ENCODE peak calls at places on chromosomes 2 and 18, in eight cellular contexts. One of them, this sample, is unnamed.

GRCh38 chr2:29878898-29879297 is 42.5 kb downstream of the ALK start:
- DNase-seq in activated naive CD8-positive, alpha-beta T cell treated with anti-CD3 and anti-CD28 coated beads for 36 hours: no peak
- DNase-seq in kidney tubule cell: peak; percentile 94
- DNase-seq in HCEC 1CT: peak; percentile 72
- DNase-seq in CD4-positive, alpha-beta T cell: no peak
- DNase-seq in caudate nucleus: no peak
- DNase-seq in left kidney: peak; percentile 54
- DNase-seq in GM12891: no peak
- DNase-seq in this sample: no peak

GRCh38 chr2:222284466-222284865 is 14.3 kb downstream of the PAX3 start:
- DNase-seq in activated naive CD8-positive, alpha-beta T cell treated with anti-CD3 and anti-CD28 coated beads for 36 hours: no peak
- DNase-seq in GM12891: no peak
- DNase-seq in CD4-positive, alpha-beta T cell: no peak
- DNase-seq in left kidney: no peak
- DNase-seq in HCEC 1CT: no peak
- DNase-seq in caudate nucleus: no peak
- DNase-seq in kidney tubule cell: no peak
- DNase-seq in this sample: no peak

GRCh38 chr18:13453714-13454113 is 235.2 kb downstream of the LDLRAD4 start:
- DNase-seq in GM12891: no peak
- DNase-seq in caudate nucleus: no peak
- DNase-seq in kidney tubule cell: no peak
- DNase-seq in CD4-positive, alpha-beta T cell: no peak
- DNase-seq in left kidney: no peak
- DNase-seq in HCEC 1CT: no peak
- DNase-seq in activated naive CD8-positive, alpha-beta T cell treated with anti-CD3 and anti-CD28 coated beads for 36 hours: no peak
- DNase-seq in this sample: no peak

GRCh38 chr2:234732404-234733092 is 219.3 kb upstream of the SH3BP4 start:
- DNase-seq in kidney tubule cell: no peak
- DNase-seq in activated naive CD8-positive, alpha-beta T cell treated with anti-CD3 and anti-CD28 coated beads for 36 hours: no peak
- DNase-seq in CD4-positive, alpha-beta T cell: no peak
- DNase-seq in HCEC 1CT: no peak
- DNase-seq in caudate nucleus: no peak
- DNase-seq in left kidney: no peak
- DNase-seq in GM12891: no peak
- DNase-seq in this sample: no peak

GRCh38 chr2:109525836-109526235 is 87.9 kb downstream of the SEPTIN10 start:
- DNase-seq in caudate nucleus: no peak
- DNase-seq in left kidney: no peak
- DNase-seq in kidney tubule cell: no peak
- DNase-seq in HCEC 1CT: no peak
- DNase-seq in CD4-positive, alpha-beta T cell: no peak
- DNase-seq in activated naive CD8-positive, alpha-beta T cell treated with anti-CD3 and anti-CD28 coated beads for 36 hours: no peak
- DNase-seq in GM12891: no peak
- DNase-seq in this sample: no peak

GRCh38 chr2:46416280-46416679 is 63.1 kb upstream of the TMEM247 start:
- DNase-seq in GM12891: no peak
- DNase-seq in caudate nucleus: no peak
- DNase-seq in HCEC 1CT: no peak
- DNase-seq in kidney tubule cell: no peak
- DNase-seq in CD4-positive, alpha-beta T cell: no peak
- DNase-seq in left kidney: no peak
- DNase-seq in activated naive CD8-positive, alpha-beta T cell treated with anti-CD3 and anti-CD28 coated beads for 36 hours: no peak
- DNase-seq in this sample: no peak

GRCh38 chr18:77077836-77078456 is 54.6 kb downstream of the MBP start:
- DNase-seq in HCEC 1CT: peak; percentile 88
- DNase-seq in CD4-positive, alpha-beta T cell: no peak
- DNase-seq in left kidney: no peak
- DNase-seq in kidney tubule cell: peak; percentile 76
- DNase-seq in GM12891: no peak
- DNase-seq in activated naive CD8-positive, alpha-beta T cell treated with anti-CD3 and anti-CD28 coated beads for 36 hours: no peak
- DNase-seq in caudate nucleus: no peak
- DNase-seq in this sample: no peak

GRCh38 chr2:208872591-208872990 is 466.0 kb downstream of the PTH2R start:
- DNase-seq in HCEC 1CT: no peak
- DNase-seq in GM12891: no peak
- DNase-seq in activated naive CD8-positive, alpha-beta T cell treated with anti-CD3 and anti-CD28 coated beads for 36 hours: no peak
- DNase-seq in left kidney: no peak
- DNase-seq in caudate nucleus: no peak
- DNase-seq in CD4-positive, alpha-beta T cell: no peak
- DNase-seq in kidney tubule cell: no peak
- DNase-seq in this sample: no peak

GRCh38 chr18:74836296-74837139 is 238.8 kb downstream of the ZNF407 start:
- DNase-seq in HCEC 1CT: peak; percentile 9
- DNase-seq in CD4-positive, alpha-beta T cell: no peak
- DNase-seq in activated naive CD8-positive, alpha-beta T cell treated with anti-CD3 and anti-CD28 coated beads for 36 hours: no peak
- DNase-seq in kidney tubule cell: peak; percentile 79
- DNase-seq in left kidney: no peak
- DNase-seq in GM12891: no peak
- DNase-seq in caudate nucleus: no peak
- DNase-seq in this sample: no peak

GRCh38 chr2:77652499-77652898 is 130.3 kb upstream of the LRRTM4 start:
- DNase-seq in kidney tubule cell: no peak
- DNase-seq in CD4-positive, alpha-beta T cell: no peak
- DNase-seq in GM12891: no peak
- DNase-seq in left kidney: no peak
- DNase-seq in HCEC 1CT: no peak
- DNase-seq in caudate nucleus: no peak
- DNase-seq in activated naive CD8-positive, alpha-beta T cell treated with anti-CD3 and anti-CD28 coated beads for 36 hours: no peak
- DNase-seq in this sample: no peak

GRCh38 chr2:147531299-147531698 is 313.5 kb upstream of the ACVR2A start:
- DNase-seq in HCEC 1CT: no peak
- DNase-seq in left kidney: no peak
- DNase-seq in activated naive CD8-positive, alpha-beta T cell treated with anti-CD3 and anti-CD28 coated beads for 36 hours: no peak
- DNase-seq in GM12891: no peak
- DNase-seq in CD4-positive, alpha-beta T cell: no peak
- DNase-seq in caudate nucleus: no peak
- DNase-seq in kidney tubule cell: no peak
- DNase-seq in this sample: no peak

GRCh38 chr2:71510196-71510807 is 56.9 kb downstream of the DYSF start:
- DNase-seq in activated naive CD8-positive, alpha-beta T cell treated with anti-CD3 and anti-CD28 coated beads for 36 hours: peak; percentile 63
- DNase-seq in caudate nucleus: peak; percentile 22
- DNase-seq in left kidney: peak; percentile 78
- DNase-seq in CD4-positive, alpha-beta T cell: peak; percentile 60
- DNase-seq in kidney tubule cell: peak; percentile 59
- DNase-seq in HCEC 1CT: peak; percentile 42
- DNase-seq in GM12891: peak; percentile 76
- DNase-seq in this sample: peak; percentile 82

GRCh38 chr2:230457073-230457768 is 41.2 kb downstream of the SP100 start:
- DNase-seq in left kidney: no peak
- DNase-seq in activated naive CD8-positive, alpha-beta T cell treated with anti-CD3 and anti-CD28 coated beads for 36 hours: no peak
- DNase-seq in GM12891: no peak
- DNase-seq in HCEC 1CT: no peak
- DNase-seq in caudate nucleus: no peak
- DNase-seq in kidney tubule cell: no peak
- DNase-seq in CD4-positive, alpha-beta T cell: no peak
- DNase-seq in this sample: no peak

GRCh38 chr18:36451454-36452251 is 154.1 kb downstream of the FHOD3 start:
- DNase-seq in caudate nucleus: no peak
- DNase-seq in HCEC 1CT: no peak
- DNase-seq in kidney tubule cell: peak; percentile 22
- DNase-seq in CD4-positive, alpha-beta T cell: no peak
- DNase-seq in GM12891: no peak
- DNase-seq in activated naive CD8-positive, alpha-beta T cell treated with anti-CD3 and anti-CD28 coated beads for 36 hours: no peak
- DNase-seq in left kidney: no peak
- DNase-seq in this sample: no peak

GRCh38 chr2:227789803-227790202 is 23.8 kb upstream of the CCL20 start:
- DNase-seq in GM12891: no peak
- DNase-seq in kidney tubule cell: no peak
- DNase-seq in activated naive CD8-positive, alpha-beta T cell treated with anti-CD3 and anti-CD28 coated beads for 36 hours: no peak
- DNase-seq in HCEC 1CT: no peak
- DNase-seq in caudate nucleus: no peak
- DNase-seq in CD4-positive, alpha-beta T cell: no peak
- DNase-seq in left kidney: no peak
- DNase-seq in this sample: no peak

GRCh38 chr2:138071720-138072719 is 107.7 kb downstream of the HNMT start:
- DNase-seq in caudate nucleus: no peak
- DNase-seq in kidney tubule cell: peak; percentile 87
- DNase-seq in GM12891: no peak
- DNase-seq in HCEC 1CT: peak; percentile 60
- DNase-seq in CD4-positive, alpha-beta T cell: no peak
- DNase-seq in activated naive CD8-positive, alpha-beta T cell treated with anti-CD3 and anti-CD28 coated beads for 36 hours: no peak
- DNase-seq in left kidney: no peak
- DNase-seq in this sample: no peak

GRCh38 chr2:15367715-15368114 is 193.4 kb downstream of the NBAS start:
- DNase-seq in GM12891: no peak
- DNase-seq in activated naive CD8-positive, alpha-beta T cell treated with anti-CD3 and anti-CD28 coated beads for 36 hours: no peak
- DNase-seq in left kidney: no peak
- DNase-seq in CD4-positive, alpha-beta T cell: no peak
- DNase-seq in HCEC 1CT: no peak
- DNase-seq in kidney tubule cell: peak; percentile 16
- DNase-seq in caudate nucleus: no peak
- DNase-seq in this sample: no peak

GRCh38 chr18:58525517-58525916 is 103.4 kb downstream of the ALPK2 start:
- DNase-seq in GM12891: no peak
- DNase-seq in CD4-positive, alpha-beta T cell: no peak
- DNase-seq in caudate nucleus: no peak
- DNase-seq in left kidney: no peak
- DNase-seq in kidney tubule cell: peak; percentile 97
- DNase-seq in HCEC 1CT: peak; percentile 64
- DNase-seq in activated naive CD8-positive, alpha-beta T cell treated with anti-CD3 and anti-CD28 coated beads for 36 hours: peak; percentile 64
- DNase-seq in this sample: no peak

GRCh38 chr2:191571163-191571769 is 106.7 kb upstream of the NABP1 start:
- DNase-seq in left kidney: peak; percentile 54
- DNase-seq in GM12891: no peak
- DNase-seq in HCEC 1CT: peak; percentile 85
- DNase-seq in caudate nucleus: no peak
- DNase-seq in kidney tubule cell: peak; percentile 72
- DNase-seq in activated naive CD8-positive, alpha-beta T cell treated with anti-CD3 and anti-CD28 coated beads for 36 hours: no peak
- DNase-seq in CD4-positive, alpha-beta T cell: peak; percentile 3
- DNase-seq in this sample: no peak

GRCh38 chr18:75727479-75727878 is 300.0 kb upstream of the SMIM21 start:
- DNase-seq in CD4-positive, alpha-beta T cell: no peak
- DNase-seq in caudate nucleus: no peak
- DNase-seq in kidney tubule cell: peak; percentile 37
- DNase-seq in activated naive CD8-positive, alpha-beta T cell treated with anti-CD3 and anti-CD28 coated beads for 36 hours: peak; percentile 26
- DNase-seq in HCEC 1CT: no peak
- DNase-seq in left kidney: peak; percentile 61
- DNase-seq in GM12891: peak; percentile 12
- DNase-seq in this sample: peak; percentile 84

GRCh38 chr2:142742301-142743214 is 134.9 kb upstream of the KYNU start:
- DNase-seq in GM12891: no peak
- DNase-seq in CD4-positive, alpha-beta T cell: no peak
- DNase-seq in caudate nucleus: peak; percentile 4
- DNase-seq in left kidney: no peak
- DNase-seq in activated naive CD8-positive, alpha-beta T cell treated with anti-CD3 and anti-CD28 coated beads for 36 hours: no peak
- DNase-seq in kidney tubule cell: peak; percentile 74
- DNase-seq in HCEC 1CT: peak; percentile 66
- DNase-seq in this sample: no peak

GRCh38 chr2:84497285-84497684 is 19.0 kb upstream of the DNAH6 start:
- DNase-seq in activated naive CD8-positive, alpha-beta T cell treated with anti-CD3 and anti-CD28 coated beads for 36 hours: no peak
- DNase-seq in GM12891: no peak
- DNase-seq in left kidney: no peak
- DNase-seq in CD4-positive, alpha-beta T cell: no peak
- DNase-seq in kidney tubule cell: no peak
- DNase-seq in caudate nucleus: no peak
- DNase-seq in HCEC 1CT: no peak
- DNase-seq in this sample: no peak

GRCh38 chr2:174153757-174154680 is 94.3 kb downstream of the OLA1 start:
- DNase-seq in caudate nucleus: no peak
- DNase-seq in GM12891: no peak
- DNase-seq in kidney tubule cell: peak; percentile 20
- DNase-seq in activated naive CD8-positive, alpha-beta T cell treated with anti-CD3 and anti-CD28 coated beads for 36 hours: no peak
- DNase-seq in CD4-positive, alpha-beta T cell: no peak
- DNase-seq in left kidney: no peak
- DNase-seq in HCEC 1CT: peak; percentile 73
- DNase-seq in this sample: no peak

GRCh38 chr18:61957801-61958516 is 65.2 kb upstream of the RNF152 start:
- DNase-seq in activated naive CD8-positive, alpha-beta T cell treated with anti-CD3 and anti-CD28 coated beads for 36 hours: no peak
- DNase-seq in kidney tubule cell: no peak
- DNase-seq in caudate nucleus: no peak
- DNase-seq in GM12891: no peak
- DNase-seq in left kidney: no peak
- DNase-seq in HCEC 1CT: peak; percentile 8
- DNase-seq in CD4-positive, alpha-beta T cell: no peak
- DNase-seq in this sample: no peak

GRCh38 chr2:102217032-102217431 is 30.2 kb downstream of the IL1RL2 start:
- DNase-seq in GM12891: no peak
- DNase-seq in kidney tubule cell: no peak
- DNase-seq in HCEC 1CT: no peak
- DNase-seq in caudate nucleus: no peak
- DNase-seq in activated naive CD8-positive, alpha-beta T cell treated with anti-CD3 and anti-CD28 coated beads for 36 hours: no peak
- DNase-seq in CD4-positive, alpha-beta T cell: no peak
- DNase-seq in left kidney: no peak
- DNase-seq in this sample: no peak

GRCh38 chr2:215460682-215461081 is 24.8 kb upstream of the FN1 start:
- DNase-seq in activated naive CD8-positive, alpha-beta T cell treated with anti-CD3 and anti-CD28 coated beads for 36 hours: no peak
- DNase-seq in GM12891: no peak
- DNase-seq in left kidney: peak; percentile 6
- DNase-seq in CD4-positive, alpha-beta T cell: no peak
- DNase-seq in caudate nucleus: no peak
- DNase-seq in HCEC 1CT: peak; percentile 96
- DNase-seq in kidney tubule cell: peak; percentile 73
- DNase-seq in this sample: no peak

GRCh38 chr2:119223521-119224390 is at the start of gene STEAP3:
- DNase-seq in CD4-positive, alpha-beta T cell: no peak
- DNase-seq in GM12891: peak; percentile 89
- DNase-seq in activated naive CD8-positive, alpha-beta T cell treated with anti-CD3 and anti-CD28 coated beads for 36 hours: peak; percentile 14
- DNase-seq in HCEC 1CT: peak; percentile 55
- DNase-seq in kidney tubule cell: peak; percentile 88
- DNase-seq in left kidney: peak; percentile 89
- DNase-seq in caudate nucleus: no peak
- DNase-seq in this sample: peak; percentile 84

GRCh38 chr2:227164745-227165350 is 424 bp downstream of the COL4A3 start:
- DNase-seq in caudate nucleus: no peak
- DNase-seq in left kidney: peak; percentile 42
- DNase-seq in CD4-positive, alpha-beta T cell: no peak
- DNase-seq in kidney tubule cell: peak; percentile 71
- DNase-seq in activated naive CD8-positive, alpha-beta T cell treated with anti-CD3 and anti-CD28 coated beads for 36 hours: peak; percentile 30
- DNase-seq in HCEC 1CT: no peak
- DNase-seq in GM12891: peak; percentile 25
- DNase-seq in this sample: no peak

GRCh38 chr18:48735070-48735676 is 196.3 kb downstream of the CTIF start:
- DNase-seq in caudate nucleus: no peak
- DNase-seq in HCEC 1CT: peak; percentile 51
- DNase-seq in activated naive CD8-positive, alpha-beta T cell treated with anti-CD3 and anti-CD28 coated beads for 36 hours: no peak
- DNase-seq in kidney tubule cell: peak; percentile 39
- DNase-seq in GM12891: no peak
- DNase-seq in CD4-positive, alpha-beta T cell: no peak
- DNase-seq in left kidney: peak; percentile 39
- DNase-seq in this sample: no peak

GRCh38 chr2:20677301-20678176 is 10.6 kb downstream of the GDF7 start:
- DNase-seq in left kidney: no peak
- DNase-seq in GM12891: no peak
- DNase-seq in activated naive CD8-positive, alpha-beta T cell treated with anti-CD3 and anti-CD28 coated beads for 36 hours: no peak
- DNase-seq in HCEC 1CT: no peak
- DNase-seq in CD4-positive, alpha-beta T cell: no peak
- DNase-seq in kidney tubule cell: peak; percentile 4
- DNase-seq in caudate nucleus: no peak
- DNase-seq in this sample: no peak

GRCh38 chr2:239930378-239930777 is 94.8 kb downstream of the NDUFA10 start:
- DNase-seq in GM12891: no peak
- DNase-seq in kidney tubule cell: no peak
- DNase-seq in CD4-positive, alpha-beta T cell: no peak
- DNase-seq in left kidney: no peak
- DNase-seq in HCEC 1CT: no peak
- DNase-seq in caudate nucleus: no peak
- DNase-seq in activated naive CD8-positive, alpha-beta T cell treated with anti-CD3 and anti-CD28 coated beads for 36 hours: no peak
- DNase-seq in this sample: no peak

GRCh38 chr2:232839680-232840079 is 30.4 kb upstream of the SNORC start:
- DNase-seq in kidney tubule cell: peak; percentile 10
- DNase-seq in HCEC 1CT: no peak
- DNase-seq in caudate nucleus: no peak
- DNase-seq in CD4-positive, alpha-beta T cell: no peak
- DNase-seq in left kidney: no peak
- DNase-seq in activated naive CD8-positive, alpha-beta T cell treated with anti-CD3 and anti-CD28 coated beads for 36 hours: no peak
- DNase-seq in GM12891: no peak
- DNase-seq in this sample: peak; percentile 80

GRCh38 chr18:9474103-9474982 is 970 bp upstream of the RALBP1 start:
- DNase-seq in left kidney: no peak
- DNase-seq in activated naive CD8-positive, alpha-beta T cell treated with anti-CD3 and anti-CD28 coated beads for 36 hours: no peak
- DNase-seq in kidney tubule cell: peak; percentile 87
- DNase-seq in caudate nucleus: no peak
- DNase-seq in GM12891: no peak
- DNase-seq in HCEC 1CT: peak; percentile 79
- DNase-seq in CD4-positive, alpha-beta T cell: no peak
- DNase-seq in this sample: no peak

GRCh38 chr18:32851936-32852335 is 79.1 kb upstream of the KLHL14 start:
- DNase-seq in left kidney: no peak
- DNase-seq in caudate nucleus: no peak
- DNase-seq in GM12891: no peak
- DNase-seq in HCEC 1CT: no peak
- DNase-seq in kidney tubule cell: peak; percentile 34
- DNase-seq in activated naive CD8-positive, alpha-beta T cell treated with anti-CD3 and anti-CD28 coated beads for 36 hours: no peak
- DNase-seq in CD4-positive, alpha-beta T cell: no peak
- DNase-seq in this sample: no peak